ENCODE peak calls at places on chromosomes 1 and 21, in nine cellular contexts. B is KBM-7; H is iPS-NIHi11; J is hepatic stellate cell; R is activated CD8-positive, alpha-beta memory T cell treated with anti-CD3 and anti-CD28 coated beads, Interleukin-2, amount 50 U/mL, for 48 hours; K is spleen; C is GM23338; A is AG20443; O is activated gamma-delta T cell. V is an unnamed sample.
A peak's percentile ranks its signal among the peaks of the same experiment; 100 is the strongest.

GRCh38 chr1:40310983-40311642 is 6.0 kb downstream of the COL9A2 start:
- DNase-seq in A (no peak), H (peak; percentile 60), J (no peak), B (no peak), C (peak; percentile 70), O (no peak), R (no peak), K (no peak), V (no peak)

GRCh38 chr1:233707153-233707905 is 93.4 kb downstream of the KCNK1 start:
- DNase-seq in O (no peak), B (no peak), H (no peak), K (no peak), R (no peak), A (peak; percentile 17), J (no peak), C (no peak), V (no peak)

GRCh38 chr1:8448906-8449661 is 131.2 kb downstream of the SLC45A1 start:
- DNase-seq in J (peak; percentile 55), B (no peak), C (no peak), H (no peak), A (peak; percentile 74), K (no peak), R (no peak), O (no peak), V (no peak)

GRCh38 chr1:57546931-57547330 is 123.1 kb upstream of the DAB1 start:
- DNase-seq in H (no peak), C (no peak), J (no peak), K (no peak), B (no peak), R (no peak), O (no peak), A (no peak), V (no peak)

GRCh38 chr1:232571523-232571922 is 58.4 kb downstream of the SIPA1L2 start:
- DNase-seq in C (no peak), K (no peak), B (no peak), J (no peak), A (no peak), R (no peak), O (no peak), H (no peak), V (no peak)

GRCh38 chr1:209630383-209631219 is 21.6 kb downstream of the LAMB3 start:
- DNase-seq in A (no peak), B (no peak), H (peak; percentile 65), O (no peak), K (no peak), J (no peak), C (peak; percentile 73), R (no peak), V (no peak)

GRCh38 chr1:16073490-16074104 is at the start of gene FAM131C:
- DNase-seq in H (peak; percentile 93), O (peak; percentile 29), C (peak; percentile 65), B (no peak), R (peak; percentile 81), K (peak; percentile 83), A (peak; percentile 89), J (peak; percentile 78), V (no peak)

GRCh38 chr1:183270541-183271141 is 84.6 kb downstream of the LAMC2 start:
- DNase-seq in K (peak; percentile 14), J (peak; percentile 93), A (peak; percentile 86), H (no peak), C (no peak), B (no peak), R (no peak), O (no peak), V (no peak)

GRCh38 chr21:42315296-42315891 is at the start of gene TFF3:
- DNase-seq in K (peak; percentile 79), C (no peak), H (no peak), O (no peak), A (no peak), J (no peak), B (no peak), R (peak; percentile 38), V (peak; percentile 78)

GRCh38 chr21:39281853-39282252 is 31.6 kb downstream of the BRWD1 start:
- DNase-seq in H (no peak), J (no peak), R (no peak), K (no peak), C (no peak), O (no peak), A (no peak), B (no peak), V (no peak)

GRCh38 chr1:3026124-3026523 is 4.9 kb downstream of the ACTRT2 start:
- DNase-seq in C (no peak), O (no peak), R (no peak), J (no peak), B (no peak), A (no peak), K (no peak), H (no peak), V (no peak)

GRCh38 chr1:155608888-155609225 is 1.2 kb upstream of the MSTO1 start:
- DNase-seq in K (no peak), B (no peak), A (no peak), C (no peak), O (no peak), J (no peak), R (no peak), H (no peak), V (no peak)

GRCh38 chr1:197736689-197737088 is 38.6 kb downstream of the DENND1B start:
- DNase-seq in H (no peak), J (peak; percentile 7), B (no peak), A (peak; percentile 85), K (no peak), R (no peak), O (no peak), C (no peak), V (no peak)

GRCh38 chr1:18302788-18303413 is 177.8 kb upstream of the KLHDC7A start:
- DNase-seq in C (peak; percentile 58), R (peak; percentile 60), B (no peak), A (no peak), O (no peak), J (no peak), H (peak; percentile 55), K (no peak), V (no peak)

GRCh38 chr1:154329551-154330131 is 4.3 kb downstream of the ATP8B2 start:
- DNase-seq in R (peak; percentile 59), H (no peak), A (no peak), K (no peak), J (no peak), C (peak; percentile 28), O (no peak), B (no peak), V (no peak)

GRCh38 chr1:47023268-47024137 is at the start of gene CYP4X1:
- DNase-seq in A (no peak), J (no peak), K (no peak), H (peak; percentile 63), B (no peak), O (no peak), R (no peak), C (peak; percentile 71), V (no peak)